ENCODE peak calls at places on chromosomes 13 and 19, in five cellular contexts. One of them, this sample, is unnamed.

GRCh38 chr13:30158774-30159445 is 148.4 kb downstream of the KATNAL1 start:
- DNase-seq in HL-60: no peak
- DNase-seq in breast epithelium: no peak
- DNase-seq in fibroblast of pulmonary artery: peak
- DNase-seq in tibial artery: no peak
- DNase-seq in this sample: peak

GRCh38 chr13:32199168-32199567 is 116.0 kb downstream of the ZAR1L start:
- DNase-seq in HL-60: no peak
- DNase-seq in breast epithelium: no peak
- DNase-seq in fibroblast of pulmonary artery: no peak
- DNase-seq in tibial artery: no peak
- DNase-seq in this sample: no peak

GRCh38 chr19:18419195-18419698 is at the start of gene SSBP4:
- DNase-seq in HL-60: peak
- DNase-seq in breast epithelium: no peak
- DNase-seq in fibroblast of pulmonary artery: peak
- DNase-seq in tibial artery: peak
- DNase-seq in this sample: no peak

GRCh38 chr13:113453962-113454361 is 674 bp upstream of the ADPRHL1 start:
- DNase-seq in HL-60: no peak
- DNase-seq in breast epithelium: no peak
- DNase-seq in fibroblast of pulmonary artery: peak
- DNase-seq in tibial artery: no peak
- DNase-seq in this sample: peak

GRCh38 chr19:47813304-47813994 is 8.3 kb upstream of the CRX start:
- DNase-seq in HL-60: peak
- DNase-seq in breast epithelium: peak
- DNase-seq in fibroblast of pulmonary artery: peak
- DNase-seq in tibial artery: no peak
- DNase-seq in this sample: no peak

GRCh38 chr19:47209323-47210179 is 21.4 kb downstream of the BBC3 start:
- DNase-seq in HL-60: no peak
- DNase-seq in breast epithelium: no peak
- DNase-seq in fibroblast of pulmonary artery: no peak
- DNase-seq in tibial artery: no peak
- DNase-seq in this sample: no peak

GRCh38 chr13:44266305-44266704 is 107.3 kb upstream of the SERP2 start:
- DNase-seq in HL-60: no peak
- DNase-seq in breast epithelium: no peak
- DNase-seq in fibroblast of pulmonary artery: no peak
- DNase-seq in tibial artery: no peak
- DNase-seq in this sample: no peak

GRCh38 chr13:71772376-71772775 is 94.6 kb downstream of the DACH1 start:
- DNase-seq in HL-60: no peak
- DNase-seq in breast epithelium: no peak
- DNase-seq in fibroblast of pulmonary artery: no peak
- DNase-seq in tibial artery: no peak
- DNase-seq in this sample: no peak

GRCh38 chr13:37608750-37609339 is 10.3 kb upstream of the POSTN start:
- DNase-seq in HL-60: no peak
- DNase-seq in breast epithelium: no peak
- DNase-seq in fibroblast of pulmonary artery: peak
- DNase-seq in tibial artery: no peak
- DNase-seq in this sample: no peak

GRCh38 chr19:48618278-48618915 is 581 bp downstream of the RPL18 start:
- DNase-seq in HL-60: no peak
- DNase-seq in breast epithelium: no peak
- DNase-seq in fibroblast of pulmonary artery: no peak
- DNase-seq in tibial artery: peak
- DNase-seq in this sample: no peak

GRCh38 chr13:27309967-27310598 is 39.5 kb downstream of the RASL11A start:
- DNase-seq in HL-60: no peak
- DNase-seq in breast epithelium: no peak
- DNase-seq in fibroblast of pulmonary artery: peak
- DNase-seq in tibial artery: no peak
- DNase-seq in this sample: no peak

GRCh38 chr19:6687117-6687516 is 17.2 kb upstream of the TNFSF14 start:
- DNase-seq in HL-60: no peak
- DNase-seq in breast epithelium: no peak
- DNase-seq in fibroblast of pulmonary artery: no peak
- DNase-seq in tibial artery: no peak
- DNase-seq in this sample: no peak

GRCh38 chr19:1170938-1171754 is 2.9 kb downstream of the SBNO2 start:
- DNase-seq in HL-60: no peak
- DNase-seq in breast epithelium: no peak
- DNase-seq in fibroblast of pulmonary artery: no peak
- DNase-seq in tibial artery: no peak
- DNase-seq in this sample: no peak

GRCh38 chr19:2455481-2456300 is 1.1 kb downstream of the LMNB2 start:
- DNase-seq in HL-60: peak
- DNase-seq in breast epithelium: no peak
- DNase-seq in fibroblast of pulmonary artery: no peak
- DNase-seq in tibial artery: no peak
- DNase-seq in this sample: no peak

GRCh38 chr19:23312515-23312914 is 62.3 kb upstream of the ZNF724 start:
- DNase-seq in HL-60: no peak
- DNase-seq in breast epithelium: no peak
- DNase-seq in fibroblast of pulmonary artery: no peak
- DNase-seq in tibial artery: no peak
- DNase-seq in this sample: no peak

GRCh38 chr13:99151516-99151915 is 49.1 kb upstream of the UBAC2 start:
- DNase-seq in HL-60: no peak
- DNase-seq in breast epithelium: no peak
- DNase-seq in fibroblast of pulmonary artery: peak
- DNase-seq in tibial artery: no peak
- DNase-seq in this sample: no peak

GRCh38 chr19:27794444-27795042 is 1418.4 kb downstream of the UQCRFS1 start:
- DNase-seq in HL-60: peak
- DNase-seq in breast epithelium: no peak
- DNase-seq in fibroblast of pulmonary artery: peak
- DNase-seq in tibial artery: no peak
- DNase-seq in this sample: no peak

GRCh38 chr13:110294146-110294545 is 12.8 kb downstream of the COL4A1 start:
- DNase-seq in HL-60: no peak
- DNase-seq in breast epithelium: no peak
- DNase-seq in fibroblast of pulmonary artery: peak
- DNase-seq in tibial artery: peak
- DNase-seq in this sample: peak

GRCh38 chr13:30576528-30576927 is 41.2 kb upstream of the USPL1 start:
- DNase-seq in HL-60: peak
- DNase-seq in breast epithelium: no peak
- DNase-seq in fibroblast of pulmonary artery: peak
- DNase-seq in tibial artery: no peak
- DNase-seq in this sample: no peak

GRCh38 chr19:29966594-29967249 is 24.7 kb downstream of the URI1 start:
- DNase-seq in HL-60: no peak
- DNase-seq in breast epithelium: no peak
- DNase-seq in fibroblast of pulmonary artery: peak
- DNase-seq in tibial artery: no peak
- DNase-seq in this sample: no peak

GRCh38 chr13:50123862-50124535 is 108.8 kb downstream of the KCNRG start:
- DNase-seq in HL-60: peak
- DNase-seq in breast epithelium: peak
- DNase-seq in fibroblast of pulmonary artery: peak
- DNase-seq in tibial artery: peak
- DNase-seq in this sample: peak

GRCh38 chr19:1102407-1103106 is 1.2 kb upstream of the GPX4 start:
- DNase-seq in HL-60: no peak
- DNase-seq in breast epithelium: no peak
- DNase-seq in fibroblast of pulmonary artery: peak
- DNase-seq in tibial artery: peak
- DNase-seq in this sample: peak

GRCh38 chr19:50377517-50377916 is 1.3 kb downstream of the NR1H2 start:
- DNase-seq in HL-60: no peak
- DNase-seq in breast epithelium: no peak
- DNase-seq in fibroblast of pulmonary artery: no peak
- DNase-seq in tibial artery: no peak
- DNase-seq in this sample: no peak

GRCh38 chr13:42574011-42574410 is at the start of gene TNFSF11:
- DNase-seq in HL-60: no peak
- DNase-seq in breast epithelium: no peak
- DNase-seq in fibroblast of pulmonary artery: no peak
- DNase-seq in tibial artery: no peak
- DNase-seq in this sample: no peak

GRCh38 chr13:109271991-109272454 is 514.4 kb downstream of the IRS2 start:
- DNase-seq in HL-60: no peak
- DNase-seq in breast epithelium: no peak
- DNase-seq in fibroblast of pulmonary artery: no peak
- DNase-seq in tibial artery: no peak
- DNase-seq in this sample: no peak

GRCh38 chr13:37202264-37202663 is 96.8 kb upstream of the CSNK1A1L start:
- DNase-seq in HL-60: no peak
- DNase-seq in breast epithelium: no peak
- DNase-seq in fibroblast of pulmonary artery: no peak
- DNase-seq in tibial artery: no peak
- DNase-seq in this sample: no peak

GRCh38 chr19:20278342-20278741 is 111.3 kb downstream of the ZNF486 start:
- DNase-seq in HL-60: peak
- DNase-seq in breast epithelium: no peak
- DNase-seq in fibroblast of pulmonary artery: no peak
- DNase-seq in tibial artery: no peak
- DNase-seq in this sample: no peak

GRCh38 chr19:47729799-47730520 is 15.4 kb upstream of the NOP53 start:
- DNase-seq in HL-60: peak
- DNase-seq in breast epithelium: peak
- DNase-seq in fibroblast of pulmonary artery: peak
- DNase-seq in tibial artery: peak
- DNase-seq in this sample: no peak

GRCh38 chr19:50694815-50695145 is 24.8 kb downstream of the SHANK1 start:
- DNase-seq in HL-60: no peak
- DNase-seq in breast epithelium: no peak
- DNase-seq in fibroblast of pulmonary artery: no peak
- DNase-seq in tibial artery: no peak
- DNase-seq in this sample: no peak

GRCh38 chr13:69571606-69572323 is 535.9 kb upstream of the ATXN8OS start:
- DNase-seq in HL-60: no peak
- DNase-seq in breast epithelium: no peak
- DNase-seq in fibroblast of pulmonary artery: no peak
- DNase-seq in tibial artery: no peak
- DNase-seq in this sample: no peak

GRCh38 chr13:72062566-72062965 is 195.6 kb upstream of the DACH1 start:
- DNase-seq in HL-60: no peak
- DNase-seq in breast epithelium: no peak
- DNase-seq in fibroblast of pulmonary artery: peak
- DNase-seq in tibial artery: no peak
- DNase-seq in this sample: no peak

DNA sequence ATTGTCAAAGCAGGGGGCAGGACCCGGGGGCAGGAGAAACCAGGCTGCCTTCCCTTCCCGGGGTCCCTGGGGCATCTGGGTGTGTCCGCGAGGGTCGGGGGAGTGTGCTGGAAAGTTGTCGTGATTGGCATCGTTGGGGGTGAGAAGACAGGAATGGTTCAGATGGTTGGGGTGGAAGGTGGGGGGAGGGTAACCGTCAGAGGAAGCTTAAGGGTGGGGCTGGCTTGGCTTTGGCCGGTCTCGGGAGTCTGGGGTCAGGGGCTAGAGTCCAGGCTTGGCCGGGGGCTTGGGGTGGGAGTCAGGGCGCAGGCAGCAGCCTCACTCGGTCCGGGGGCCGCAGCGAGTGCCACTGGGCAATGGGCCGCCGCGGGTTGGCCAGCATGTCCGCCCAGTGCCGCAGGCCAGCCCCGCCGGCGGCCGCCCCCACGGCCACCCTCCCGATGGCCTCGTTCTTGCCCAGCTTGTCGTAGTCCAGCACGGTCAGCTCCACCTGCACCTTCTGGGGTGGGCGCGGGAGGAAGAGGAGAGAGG is 6.8 kb upstream of the DNAAF3 start:
- DNase-seq in HL-60: no peak
- DNase-seq in breast epithelium: no peak
- DNase-seq in fibroblast of pulmonary artery: no peak
- DNase-seq in tibial artery: no peak
- DNase-seq in this sample: no peak
- H3K4me3 ChIP-seq in HL-60: peak
- H3K4me3 ChIP-seq in breast epithelium: peak
- H3K4me3 ChIP-seq in fibroblast of pulmonary artery: peak
- H3K4me3 ChIP-seq in tibial artery: peak
- H3K4me3 ChIP-seq in this sample: peak

GRCh38 chr19:53432088-53432661 is 391 bp downstream of the ZNF761 start:
- DNase-seq in HL-60: peak
- DNase-seq in breast epithelium: no peak
- DNase-seq in fibroblast of pulmonary artery: peak
- DNase-seq in tibial artery: no peak
- DNase-seq in this sample: no peak

DNA sequence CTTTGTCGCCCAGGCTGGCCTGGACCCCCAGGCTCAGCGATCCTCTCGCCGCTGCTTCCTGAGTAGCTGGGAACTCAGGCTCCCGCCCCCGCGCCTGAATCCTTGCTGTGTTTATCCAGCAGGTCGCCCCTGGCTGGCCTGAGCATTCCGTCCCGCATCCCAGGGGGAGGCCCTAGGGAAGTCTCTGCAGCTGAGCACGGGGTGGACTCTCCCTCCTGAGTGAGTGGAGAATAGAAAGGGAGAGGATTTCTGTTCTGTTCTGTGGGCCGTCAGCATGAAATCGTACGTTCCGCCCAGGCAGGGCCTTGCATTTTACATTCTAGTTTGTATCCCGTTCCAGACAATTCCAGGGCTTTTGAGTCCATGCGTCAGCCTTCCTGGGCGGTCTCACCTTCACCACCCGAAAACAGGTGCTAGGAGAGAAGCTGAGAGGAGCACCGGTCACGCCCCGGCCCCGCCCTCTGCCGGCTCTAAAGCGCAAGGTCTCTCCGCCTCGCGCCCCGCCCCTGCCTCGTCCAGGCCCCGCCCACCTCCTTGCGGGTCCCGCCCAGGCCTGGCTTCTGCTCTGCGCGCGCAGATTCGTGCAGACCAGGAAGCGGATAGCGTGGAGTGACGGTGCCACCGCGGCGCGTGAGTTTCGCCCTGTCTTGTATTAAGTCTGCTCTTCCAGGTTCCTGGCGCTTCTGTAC is at the start of gene ZNF761:
- DNase-seq in HL-60: peak
- DNase-seq in breast epithelium: peak
- DNase-seq in fibroblast of pulmonary artery: peak
- DNase-seq in tibial artery: peak
- DNase-seq in this sample: peak
- TF ChIP-seq CTCF in HL-60: no peak
- TF ChIP-seq CTCF in breast epithelium: peak
- TF ChIP-seq CTCF in fibroblast of pulmonary artery: peak
- TF ChIP-seq CTCF in tibial artery: peak
- TF ChIP-seq CTCF in this sample: peak

GRCh38 chr13:96089139-96089538 is 768 bp upstream of the HS6ST3 start:
- DNase-seq in HL-60: no peak
- DNase-seq in breast epithelium: no peak
- DNase-seq in fibroblast of pulmonary artery: no peak
- DNase-seq in tibial artery: no peak
- DNase-seq in this sample: no peak
- H3K4me3 ChIP-seq in HL-60: no peak
- H3K4me3 ChIP-seq in breast epithelium: no peak
- H3K4me3 ChIP-seq in fibroblast of pulmonary artery: no peak
- H3K4me3 ChIP-seq in tibial artery: peak
- H3K4me3 ChIP-seq in this sample: no peak

DNA sequence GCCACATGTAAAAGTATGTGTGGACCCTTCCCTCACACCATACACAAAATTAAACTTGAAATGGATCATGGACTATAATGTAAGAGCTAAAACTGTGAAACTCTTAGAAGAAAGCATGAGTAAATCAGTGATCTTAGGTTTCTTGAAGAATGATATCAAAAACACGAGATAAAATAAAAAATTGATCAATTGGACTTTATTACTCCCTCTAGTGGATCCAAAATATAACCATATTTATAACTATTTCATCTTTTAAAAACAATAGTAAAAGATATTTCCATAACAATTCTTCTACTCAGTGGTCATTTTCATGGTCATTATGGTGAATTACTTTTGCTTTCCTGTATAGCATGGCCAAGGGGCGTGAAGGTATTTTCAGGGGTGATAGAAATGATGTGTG is 174.6 kb upstream of the LSM14A start:
- DNase-seq in HL-60: no peak
- DNase-seq in breast epithelium: no peak
- DNase-seq in fibroblast of pulmonary artery: no peak
- DNase-seq in tibial artery: no peak
- DNase-seq in this sample: no peak
- TF ChIP-seq CTCF in HL-60: no peak
- TF ChIP-seq CTCF in breast epithelium: no peak
- TF ChIP-seq CTCF in fibroblast of pulmonary artery: no peak
- TF ChIP-seq CTCF in tibial artery: no peak
- TF ChIP-seq CTCF in this sample: peak